ENCODE peak calls at places on chromosome 11, in six cellular contexts. J, S, X, N, I and M are unnamed samples.

GRCh38 chr11:34988294-34989255 is 72.2 kb downstream of the PDHX start:
- DNase-seq in X (no peak), N (no peak), I (peak), J (no peak), S (no peak), M (no peak)

GRCh38 chr11:71078482-71078881 is 173.9 kb downstream of the SHANK2 start:
- DNase-seq in N (no peak), J (no peak), S (no peak), I (no peak), X (no peak), M (no peak)

GRCh38 chr11:114160884-114161283 is 101.4 kb downstream of the ZBTB16 start:
- DNase-seq in N (no peak), I (no peak), X (no peak), J (no peak), S (no peak), M (no peak)

GRCh38 chr11:28675183-28675582 is 567.0 kb downstream of the METTL15 start:
- DNase-seq in X (no peak), J (no peak), I (no peak), N (no peak), S (no peak), M (no peak)

GRCh38 chr11:129814244-129814992 is 1.2 kb upstream of the TMEM45B start:
- DNase-seq in I (no peak), X (no peak), N (no peak), S (peak), J (no peak), M (peak)

GRCh38 chr11:66459138-66459778 is 7.4 kb upstream of the PELI3 start:
- DNase-seq in X (no peak), S (no peak), N (no peak), I (no peak), J (no peak), M (no peak)

GRCh38 chr11:60993611-60994010 is 22.1 kb downstream of the CD6 start:
- DNase-seq in J (no peak), S (no peak), X (no peak), I (no peak), N (no peak), M (no peak)

GRCh38 chr11:118448294-118448693 is 12.0 kb downstream of the KMT2A start:
- DNase-seq in I (no peak), S (no peak), J (no peak), N (no peak), X (no peak), M (no peak)

GRCh38 chr11:69497221-69497787 is 15.8 kb downstream of the LINC01488 start:
- DNase-seq in I (peak), X (peak), N (peak), J (peak), S (no peak), M (no peak)

GRCh38 chr11:62336949-62337681 is at the start of gene ASRGL1:
- DNase-seq in J (peak), X (peak), N (peak), I (no peak), S (peak), M (peak)

GRCh38 chr11:92879086-92879485 is 90.4 kb upstream of the MTNR1B start:
- DNase-seq in I (no peak), J (no peak), S (no peak), N (no peak), X (no peak), M (no peak)

GRCh38 chr11:126332221-126332711 is 23.2 kb upstream of the ST3GAL4 start:
- DNase-seq in X (peak), S (no peak), N (peak), I (peak), J (no peak), M (peak)

GRCh38 chr11:2777396-2777795 is 77.6 kb upstream of the KCNQ1OT1 start:
- DNase-seq in X (peak), J (peak), I (no peak), S (no peak), N (peak), M (no peak)

GRCh38 chr11:119433369-119433749 is 10.4 kb upstream of the THY1 start:
- DNase-seq in S (no peak), X (no peak), N (no peak), J (no peak), I (no peak), M (no peak)